ENCODE peak calls at places on chromosomes 13 and 19, in ten cellular contexts. M is NCI-H82; B is GM10248; E is Kasumi-1; C is CD4-positive, alpha-beta T cell; Y is nucleus accumbens; F is cardiac fibroblast; N is IMR-90; P is tibial nerve; O is thoracic aorta. U is an unnamed sample.

GRCh38 chr13:52455677-52456041 is 381 bp downstream of the CKAP2 start:
- DNase-seq in B (peak), N (peak), Y (peak), C (peak), P (peak), M (peak), F (peak), O (peak), E (peak), U (peak)

GRCh38 chr13:44141213-44141724 is 232.4 kb upstream of the SERP2 start:
- DNase-seq in N (no peak), O (no peak), Y (no peak), M (peak), C (no peak), B (peak), P (peak), F (peak), E (no peak), U (peak)

GRCh38 chr13:109345433-109345941 is 440.9 kb downstream of the IRS2 start:
- DNase-seq in E (no peak), C (no peak), P (no peak), F (peak), M (no peak), Y (no peak), O (no peak), N (peak), B (no peak), U (peak)

GRCh38 chr13:78934336-78934735 is 275.4 kb upstream of the OBI1 start:
- DNase-seq in M (no peak), F (no peak), E (no peak), N (no peak), O (no peak), B (no peak), C (no peak), P (no peak), Y (no peak), U (no peak)

GRCh38 chr19:8615813-8616596 is 5.5 kb upstream of the ADAMTS10 start:
- DNase-seq in B (peak), C (peak), Y (no peak), F (peak), O (no peak), M (peak), E (peak), P (peak), N (peak), U (peak)

GRCh38 chr13:22218784-22219183 is 547.9 kb downstream of the FGF9 start:
- DNase-seq in O (no peak), E (no peak), B (no peak), Y (no peak), C (no peak), F (no peak), N (no peak), P (no peak), M (no peak), U (no peak)

GRCh38 chr19:827710-828321 is at the start of gene AZU1:
- DNase-seq in B (no peak), O (no peak), E (peak), M (no peak), Y (no peak), N (no peak), P (no peak), C (no peak), F (no peak), U (no peak)

GRCh38 chr19:3784607-3785463 is 1.3 kb downstream of the MATK start:
- DNase-seq in N (no peak), O (no peak), E (no peak), F (no peak), B (no peak), M (no peak), C (no peak), P (no peak), Y (no peak), U (no peak)

GRCh38 chr19:40341601-40342482 is 6.4 kb downstream of the C19orf47 start:
- DNase-seq in F (peak), O (peak), N (no peak), P (no peak), B (no peak), M (no peak), Y (peak), C (no peak), E (no peak), U (peak)

GRCh38 chr19:501646-502045 is 5.4 kb downstream of the MADCAM1 start:
- DNase-seq in B (no peak), M (no peak), C (no peak), E (no peak), Y (no peak), F (no peak), N (no peak), P (no peak), O (no peak), U (no peak)

GRCh38 chr19:46542428-46543230 is 47.0 kb upstream of the PNMA8B start:
- DNase-seq in N (peak), P (peak), O (peak), B (peak), Y (peak), C (peak), F (peak), E (peak), M (peak), U (peak)

GRCh38 chr13:110212529-110212928 is 94.4 kb downstream of the COL4A1 start:
- DNase-seq in P (no peak), B (no peak), O (no peak), N (no peak), Y (no peak), C (no peak), E (no peak), F (no peak), M (no peak), U (no peak)

GRCh38 chr19:3224346-3225325 is at the start of gene CELF5:
- DNase-seq in C (peak), F (peak), E (no peak), N (no peak), O (no peak), M (peak), Y (no peak), B (peak), P (no peak), U (peak)

GRCh38 chr19:38319421-38320258 is at the start of gene KCNK6:
- DNase-seq in C (peak), Y (no peak), N (no peak), B (no peak), M (peak), F (peak), E (peak), O (no peak), P (peak), U (peak)

GRCh38 chr19:38932425-38933179 is 1.9 kb downstream of the MRPS12 start:
- DNase-seq in C (peak), P (no peak), E (peak), F (peak), O (no peak), Y (no peak), M (peak), B (no peak), N (peak), U (peak)

GRCh38 chr13:113595131-113595530 is 10.6 kb downstream of the TFDP1 start:
- DNase-seq in N (no peak), O (no peak), C (no peak), B (no peak), E (no peak), F (no peak), P (no peak), M (no peak), Y (no peak), U (no peak)

GRCh38 chr13:101449971-101450748 is 2.3 kb upstream of the ITGBL1 start:
- DNase-seq in O (no peak), E (no peak), P (no peak), M (no peak), C (no peak), B (no peak), Y (no peak), F (peak), N (peak), U (peak)

GRCh38 chr13:102680842-102681725 is 13.8 kb downstream of the METTL21C start:
- DNase-seq in M (peak), B (no peak), O (no peak), E (peak), C (no peak), P (no peak), Y (no peak), F (peak), N (peak), U (peak)

GRCh38 chr13:109288151-109288709 is 498.2 kb downstream of the IRS2 start:
- DNase-seq in B (no peak), E (no peak), M (no peak), F (peak), Y (no peak), N (peak), P (no peak), O (no peak), C (no peak), U (peak)

GRCh38 chr19:44725251-44725650 is 23.3 kb upstream of the BCL3 start:
- DNase-seq in F (no peak), O (no peak), B (no peak), P (no peak), N (no peak), C (no peak), Y (no peak), M (no peak), E (no peak), U (no peak)

GRCh38 chr13:36992362-36992761 is 6.8 kb downstream of the ALG5 start:
- DNase-seq in F (no peak), N (peak), B (no peak), E (no peak), C (no peak), O (no peak), M (no peak), Y (no peak), P (no peak), U (no peak)

GRCh38 chr13:26529441-26529840 is 28.0 kb upstream of the WASF3 start:
- DNase-seq in F (peak), C (no peak), Y (no peak), P (peak), E (peak), M (peak), B (peak), N (peak), O (no peak), U (peak)

GRCh38 chr13:98147521-98147920 is 4.6 kb downstream of the FARP1 start:
- DNase-seq in N (no peak), O (no peak), F (no peak), B (no peak), C (no peak), M (no peak), Y (no peak), P (no peak), E (no peak), U (peak)

GRCh38 chr13:72527333-72527732 is 200.1 kb downstream of the MZT1 start:
- DNase-seq in B (no peak), M (no peak), F (no peak), N (no peak), Y (no peak), E (no peak), C (no peak), O (no peak), P (no peak), U (no peak)

GRCh38 chr13:20461481-20461859 is 64.2 kb downstream of the CRYL1 start:
- DNase-seq in B (no peak), E (no peak), O (no peak), N (peak), C (no peak), M (no peak), Y (no peak), P (no peak), F (peak), U (peak)

GRCh38 chr13:35839746-35840273 is 291.4 kb downstream of the DCLK1 start:
- DNase-seq in C (no peak), F (no peak), B (no peak), P (no peak), N (no peak), M (no peak), Y (no peak), E (no peak), O (no peak), U (no peak)

GRCh38 chr13:99926014-99926731 is 45.4 kb downstream of the ZIC5 start:
- DNase-seq in N (peak), F (no peak), M (peak), P (no peak), Y (no peak), C (no peak), O (no peak), B (no peak), E (no peak), U (peak)

GRCh38 chr19:42052241-42052863 is 17.7 kb downstream of the GRIK5 start:
- DNase-seq in F (no peak), Y (no peak), C (no peak), E (no peak), B (no peak), O (no peak), M (peak), P (no peak), N (no peak), U (no peak)

GRCh38 chr13:24050292-24050711 is 110.2 kb upstream of the SPATA13 start:
- DNase-seq in B (no peak), N (peak), M (no peak), Y (peak), O (no peak), F (peak), C (no peak), P (no peak), E (no peak), U (peak)

U was measured in AG10803.